ENCODE peak calls at places on chromosomes 6 and 20, in eight cellular contexts. One of them, this sample, is unnamed.

GRCh38 chr20:20407891-20408805 is 40.2 kb downstream of the INSM1 start:
- DNase-seq in body of pancreas: no peak
- DNase-seq in fibroblast of mammary gland: peak
- DNase-seq in cardiac fibroblast: peak
- DNase-seq in astrocyte: peak
- DNase-seq in cardiac muscle cell: no peak
- DNase-seq in BE2C: peak
- DNase-seq in AG04449: no peak
- DNase-seq in this sample: peak

GRCh38 chr6:42404494-42404893 is 47.2 kb downstream of the TRERF1 start:
- DNase-seq in astrocyte: peak
- DNase-seq in cardiac fibroblast: peak
- DNase-seq in fibroblast of mammary gland: peak
- DNase-seq in body of pancreas: peak
- DNase-seq in cardiac muscle cell: no peak
- DNase-seq in BE2C: no peak
- DNase-seq in AG04449: no peak
- DNase-seq in this sample: peak

GRCh38 chr20:39081255-39081654 is 119.1 kb downstream of the DHX35 start:
- DNase-seq in fibroblast of mammary gland: peak
- DNase-seq in astrocyte: peak
- DNase-seq in cardiac muscle cell: peak
- DNase-seq in BE2C: peak
- DNase-seq in body of pancreas: peak
- DNase-seq in cardiac fibroblast: peak
- DNase-seq in AG04449: peak
- DNase-seq in this sample: peak

GRCh38 chr6:166433096-166433495 is 50.4 kb upstream of the MPC1 start:
- DNase-seq in cardiac fibroblast: no peak
- DNase-seq in astrocyte: no peak
- DNase-seq in BE2C: no peak
- DNase-seq in AG04449: no peak
- DNase-seq in body of pancreas: no peak
- DNase-seq in fibroblast of mammary gland: no peak
- DNase-seq in cardiac muscle cell: no peak
- DNase-seq in this sample: no peak

GRCh38 chr6:131059486-131059885 is 3.6 kb downstream of the EPB41L2 start:
- DNase-seq in body of pancreas: no peak
- DNase-seq in BE2C: no peak
- DNase-seq in cardiac muscle cell: no peak
- DNase-seq in cardiac fibroblast: peak
- DNase-seq in fibroblast of mammary gland: peak
- DNase-seq in astrocyte: peak
- DNase-seq in AG04449: peak
- DNase-seq in this sample: no peak

GRCh38 chr6:3997144-3997770 is 81.7 kb downstream of the FAM217A start:
- DNase-seq in astrocyte: peak
- DNase-seq in cardiac fibroblast: peak
- DNase-seq in cardiac muscle cell: no peak
- DNase-seq in BE2C: no peak
- DNase-seq in AG04449: no peak
- DNase-seq in body of pancreas: no peak
- DNase-seq in fibroblast of mammary gland: peak
- DNase-seq in this sample: no peak

GRCh38 chr6:8392569-8392968 is 42.8 kb downstream of the SLC35B3 start:
- DNase-seq in cardiac muscle cell: no peak
- DNase-seq in astrocyte: no peak
- DNase-seq in cardiac fibroblast: no peak
- DNase-seq in BE2C: no peak
- DNase-seq in body of pancreas: no peak
- DNase-seq in fibroblast of mammary gland: no peak
- DNase-seq in AG04449: no peak
- DNase-seq in this sample: no peak

GRCh38 chr20:37922016-37922415 is 19.1 kb downstream of the VSTM2L start:
- DNase-seq in cardiac muscle cell: no peak
- DNase-seq in body of pancreas: no peak
- DNase-seq in BE2C: no peak
- DNase-seq in AG04449: no peak
- DNase-seq in cardiac fibroblast: no peak
- DNase-seq in fibroblast of mammary gland: no peak
- DNase-seq in astrocyte: no peak
- DNase-seq in this sample: no peak

GRCh38 chr6:140897804-140898573 is 1234.7 kb upstream of the GJE1 start:
- DNase-seq in astrocyte: no peak
- DNase-seq in BE2C: no peak
- DNase-seq in body of pancreas: peak
- DNase-seq in fibroblast of mammary gland: no peak
- DNase-seq in cardiac fibroblast: no peak
- DNase-seq in AG04449: no peak
- DNase-seq in cardiac muscle cell: no peak
- DNase-seq in this sample: no peak

GRCh38 chr6:149154137-149154900 is 163.2 kb upstream of the TAB2 start:
- DNase-seq in astrocyte: no peak
- DNase-seq in BE2C: no peak
- DNase-seq in body of pancreas: no peak
- DNase-seq in cardiac fibroblast: no peak
- DNase-seq in AG04449: no peak
- DNase-seq in cardiac muscle cell: no peak
- DNase-seq in fibroblast of mammary gland: peak
- DNase-seq in this sample: no peak

GRCh38 chr6:46963626-46964025 is 41.9 kb upstream of the ADGRF5 start:
- DNase-seq in BE2C: no peak
- DNase-seq in fibroblast of mammary gland: peak
- DNase-seq in astrocyte: peak
- DNase-seq in AG04449: no peak
- DNase-seq in cardiac muscle cell: no peak
- DNase-seq in cardiac fibroblast: peak
- DNase-seq in body of pancreas: peak
- DNase-seq in this sample: no peak

GRCh38 chr6:95203153-95203754 is 374.1 kb upstream of the MANEA start:
- DNase-seq in fibroblast of mammary gland: peak
- DNase-seq in astrocyte: peak
- DNase-seq in cardiac muscle cell: peak
- DNase-seq in cardiac fibroblast: peak
- DNase-seq in BE2C: peak
- DNase-seq in body of pancreas: peak
- DNase-seq in AG04449: no peak
- DNase-seq in this sample: no peak

GRCh38 chr20:5928831-5929715 is 21.3 kb downstream of the TRMT6 start:
- DNase-seq in body of pancreas: no peak
- DNase-seq in AG04449: no peak
- DNase-seq in BE2C: no peak
- DNase-seq in fibroblast of mammary gland: peak
- DNase-seq in cardiac fibroblast: no peak
- DNase-seq in cardiac muscle cell: no peak
- DNase-seq in astrocyte: no peak
- DNase-seq in this sample: no peak

GRCh38 chr6:144439016-144439415 is 153.9 kb downstream of the UTRN start:
- DNase-seq in astrocyte: peak
- DNase-seq in cardiac muscle cell: no peak
- DNase-seq in body of pancreas: no peak
- DNase-seq in BE2C: no peak
- DNase-seq in cardiac fibroblast: no peak
- DNase-seq in fibroblast of mammary gland: peak
- DNase-seq in AG04449: no peak
- DNase-seq in this sample: no peak

GRCh38 chr6:126657556-126658129 is 317.7 kb downstream of the CENPW start:
- DNase-seq in astrocyte: peak
- DNase-seq in cardiac fibroblast: peak
- DNase-seq in cardiac muscle cell: peak
- DNase-seq in BE2C: peak
- DNase-seq in AG04449: no peak
- DNase-seq in fibroblast of mammary gland: peak
- DNase-seq in body of pancreas: peak
- DNase-seq in this sample: no peak

GRCh38 chr20:29326376-29327070 is 1930.9 kb upstream of the DEFB115 start:
- DNase-seq in AG04449: no peak
- DNase-seq in cardiac muscle cell: no peak
- DNase-seq in cardiac fibroblast: no peak
- DNase-seq in BE2C: no peak
- DNase-seq in fibroblast of mammary gland: no peak
- DNase-seq in body of pancreas: no peak
- DNase-seq in astrocyte: no peak
- DNase-seq in this sample: no peak

GRCh38 chr20:16968099-16968498 is 219.9 kb downstream of the OTOR start:
- DNase-seq in cardiac muscle cell: no peak
- DNase-seq in cardiac fibroblast: no peak
- DNase-seq in body of pancreas: no peak
- DNase-seq in fibroblast of mammary gland: no peak
- DNase-seq in AG04449: no peak
- DNase-seq in astrocyte: no peak
- DNase-seq in BE2C: no peak
- DNase-seq in this sample: no peak

DNA sequence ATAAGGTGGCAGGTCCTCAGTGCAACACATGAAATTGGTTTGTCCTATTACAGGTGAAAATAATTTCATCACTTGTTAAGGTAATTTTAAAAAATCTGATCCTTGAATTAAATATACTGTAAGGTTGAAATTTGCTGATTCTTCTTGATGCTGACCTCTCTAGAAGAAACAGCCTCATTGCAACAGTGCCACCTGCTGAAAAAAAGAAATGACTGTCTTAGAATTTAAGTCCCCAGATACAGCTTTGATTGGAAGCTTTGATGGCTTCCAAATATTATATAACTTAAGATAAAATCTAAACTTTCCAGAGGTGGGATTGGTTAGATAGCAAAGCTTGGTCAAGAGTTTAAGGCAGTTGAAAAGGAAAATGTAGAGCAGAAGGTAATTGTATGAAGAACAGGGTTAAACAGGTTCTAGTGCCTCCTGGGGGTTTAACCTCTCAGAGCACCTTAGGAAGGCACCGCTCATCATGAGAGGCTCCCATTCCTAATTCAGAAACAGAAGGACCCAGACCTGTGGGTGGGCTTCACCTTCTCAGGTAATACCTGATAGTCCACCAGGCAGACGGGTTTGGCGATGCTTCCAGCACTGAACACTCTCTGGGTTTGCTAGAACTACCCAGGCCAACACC is 401.0 kb downstream of the PAX1 start:
- DNase-seq in cardiac muscle cell: peak
- DNase-seq in fibroblast of mammary gland: peak
- DNase-seq in AG04449: no peak
- DNase-seq in BE2C: no peak
- DNase-seq in body of pancreas: peak
- DNase-seq in cardiac fibroblast: no peak
- DNase-seq in astrocyte: no peak
- DNase-seq in this sample: no peak
- TF ChIP-seq CTCF in cardiac muscle cell: no peak
- TF ChIP-seq CTCF in fibroblast of mammary gland: peak
- TF ChIP-seq CTCF in AG04449: no peak
- TF ChIP-seq CTCF in BE2C: peak
- TF ChIP-seq CTCF in body of pancreas: peak
- TF ChIP-seq CTCF in cardiac fibroblast: peak
- TF ChIP-seq CTCF in astrocyte: peak
- TF ChIP-seq CTCF in this sample: no peak

DNA sequence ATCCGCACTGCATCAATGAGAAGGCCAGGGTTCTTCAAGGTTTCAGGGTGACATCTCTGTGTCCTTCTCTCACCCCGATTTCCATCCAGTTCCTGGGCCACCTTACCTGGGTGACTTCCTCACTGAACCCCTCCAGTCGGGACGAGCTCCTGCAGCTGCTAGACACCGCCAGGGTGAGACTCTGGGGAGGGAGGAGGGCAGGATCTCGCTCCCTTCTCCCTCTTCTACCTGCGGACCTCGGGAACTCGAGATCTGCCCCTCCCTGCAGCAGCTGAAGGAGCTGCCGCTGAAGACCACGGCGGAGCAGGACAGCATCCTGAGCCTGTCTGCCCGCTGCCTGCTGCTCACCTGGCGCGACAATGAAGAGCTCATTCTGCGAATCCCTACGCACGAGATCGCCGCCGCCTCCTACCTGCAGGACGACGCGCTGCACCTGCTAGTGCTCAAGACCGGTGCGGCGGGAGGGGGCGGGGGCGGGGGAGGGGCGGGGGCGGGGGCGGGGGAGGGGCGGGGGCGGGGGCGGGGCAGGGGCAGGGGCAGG is 7.5 kb downstream of the CCM2L start:
- DNase-seq in cardiac muscle cell: peak
- DNase-seq in AG04449: no peak
- DNase-seq in fibroblast of mammary gland: no peak
- DNase-seq in body of pancreas: peak
- DNase-seq in astrocyte: no peak
- DNase-seq in cardiac fibroblast: no peak
- DNase-seq in BE2C: peak
- DNase-seq in this sample: no peak
- H3K4me3 ChIP-seq in cardiac muscle cell: peak
- H3K4me3 ChIP-seq in AG04449: no peak
- H3K4me3 ChIP-seq in fibroblast of mammary gland: no peak
- H3K4me3 ChIP-seq in body of pancreas: no peak
- H3K4me3 ChIP-seq in astrocyte: no peak
- H3K4me3 ChIP-seq in cardiac fibroblast: no peak
- H3K4me3 ChIP-seq in BE2C: no peak
- H3K4me3 ChIP-seq in this sample: no peak

GRCh38 chr6:57324538-57324937 is 7.1 kb downstream of the PRIM2 start:
- DNase-seq in fibroblast of mammary gland: peak
- DNase-seq in cardiac fibroblast: peak
- DNase-seq in body of pancreas: no peak
- DNase-seq in cardiac muscle cell: no peak
- DNase-seq in AG04449: no peak
- DNase-seq in BE2C: no peak
- DNase-seq in astrocyte: no peak
- DNase-seq in this sample: no peak
- TF ChIP-seq CTCF in fibroblast of mammary gland: peak
- TF ChIP-seq CTCF in cardiac fibroblast: peak
- TF ChIP-seq CTCF in body of pancreas: no peak
- TF ChIP-seq CTCF in cardiac muscle cell: peak
- TF ChIP-seq CTCF in AG04449: no peak
- TF ChIP-seq CTCF in BE2C: peak
- TF ChIP-seq CTCF in astrocyte: peak
- TF ChIP-seq CTCF in this sample: peak

GRCh38 chr20:33668791-33669155 is 2.0 kb downstream of the ACTL10 start:
- DNase-seq in BE2C: no peak
- DNase-seq in AG04449: no peak
- DNase-seq in fibroblast of mammary gland: no peak
- DNase-seq in body of pancreas: no peak
- DNase-seq in cardiac muscle cell: no peak
- DNase-seq in astrocyte: no peak
- DNase-seq in cardiac fibroblast: no peak
- DNase-seq in this sample: no peak

GRCh38 chr20:33667245-33668086 is 723 bp downstream of the ACTL10 start:
- DNase-seq in cardiac fibroblast: peak
- DNase-seq in fibroblast of mammary gland: peak
- DNase-seq in AG04449: no peak
- DNase-seq in body of pancreas: peak
- DNase-seq in BE2C: peak
- DNase-seq in astrocyte: no peak
- DNase-seq in cardiac muscle cell: no peak
- DNase-seq in this sample: no peak

GRCh38 chr20:33666293-33667244 is at the start of gene ACTL10:
- DNase-seq in AG04449: peak
- DNase-seq in cardiac fibroblast: peak
- DNase-seq in cardiac muscle cell: peak
- DNase-seq in BE2C: peak
- DNase-seq in body of pancreas: peak
- DNase-seq in astrocyte: peak
- DNase-seq in fibroblast of mammary gland: peak
- DNase-seq in this sample: peak

GRCh38 chr20:33669224-33669623 is 2.5 kb downstream of the ACTL10 start:
- DNase-seq in fibroblast of mammary gland: no peak
- DNase-seq in astrocyte: no peak
- DNase-seq in AG04449: no peak
- DNase-seq in body of pancreas: no peak
- DNase-seq in cardiac muscle cell: no peak
- DNase-seq in cardiac fibroblast: no peak
- DNase-seq in BE2C: no peak
- DNase-seq in this sample: no peak

GRCh38 chr20:33668087-33668790 is 1.5 kb downstream of the ACTL10 start:
- DNase-seq in body of pancreas: peak
- DNase-seq in cardiac fibroblast: no peak
- DNase-seq in astrocyte: no peak
- DNase-seq in BE2C: no peak
- DNase-seq in cardiac muscle cell: peak
- DNase-seq in fibroblast of mammary gland: no peak
- DNase-seq in AG04449: no peak
- DNase-seq in this sample: no peak
- H3K4me3 ChIP-seq in body of pancreas: no peak
- H3K4me3 ChIP-seq in cardiac fibroblast: no peak
- H3K4me3 ChIP-seq in astrocyte: peak
- H3K4me3 ChIP-seq in BE2C: peak
- H3K4me3 ChIP-seq in cardiac muscle cell: no peak
- H3K4me3 ChIP-seq in fibroblast of mammary gland: peak
- H3K4me3 ChIP-seq in AG04449: peak
- H3K4me3 ChIP-seq in this sample: no peak

This sample was measured in retinal pigment epithelial cell.